ENCODE peak calls at places on chromosomes 13 and 19, in six cellular contexts. D is IMR-90, O is tibial nerve, S is Panc1, Q is cardiac muscle cell, Z is AG10803. F is an unnamed sample.

GRCh38 chr19:7926727-7927604 is 1.0 kb upstream of the CTXN1 start:
- DNase-seq in D (no peak), O (no peak), S (no peak), Q (no peak), Z (no peak), F (no peak)

GRCh38 chr13:39776439-39776838 is 121.0 kb downstream of the COG6 start:
- DNase-seq in D (peak), O (no peak), S (no peak), Q (peak), Z (peak), F (peak)

GRCh38 chr13:68369739-68370138 is 1139.6 kb upstream of the PCDH9 start:
- DNase-seq in D (no peak), O (no peak), S (no peak), Q (no peak), Z (no peak), F (peak)

GRCh38 chr13:48891586-48891985 is 84.1 kb upstream of the FNDC3A start:
- DNase-seq in D (peak), O (no peak), S (no peak), Q (peak), Z (peak), F (peak)

GRCh38 chr13:106520205-106521004 is 15.1 kb downstream of the EFNB2 start:
- DNase-seq in D (peak), O (no peak), S (no peak), Q (peak), Z (peak), F (peak)

GRCh38 chr13:93118081-93118615 is 108.5 kb upstream of the GPC6 start:
- DNase-seq in D (no peak), O (no peak), S (no peak), Q (peak), Z (no peak), F (no peak)

GRCh38 chr19:55616395-55616875 is 7.9 kb downstream of the ZNF784 start:
- DNase-seq in D (no peak), O (no peak), S (no peak), Q (no peak), Z (no peak), F (no peak)

GRCh38 chr19:5081441-5082161 is 112.7 kb downstream of the KDM4B start:
- DNase-seq in D (no peak), O (no peak), S (no peak), Q (no peak), Z (no peak), F (no peak)

GRCh38 chr19:35363001-35363590 is 4.8 kb downstream of the FFAR3 start:
- DNase-seq in D (no peak), O (no peak), S (no peak), Q (no peak), Z (no peak), F (no peak)

GRCh38 chr19:31214086-31214485 is 135.2 kb downstream of the TSHZ3 start:
- DNase-seq in D (peak), O (peak), S (peak), Q (peak), Z (peak), F (peak)

GRCh38 chr19:39236527-39236926 is 8.3 kb downstream of the IFNL3 start:
- DNase-seq in D (no peak), O (no peak), S (no peak), Q (no peak), Z (no peak), F (no peak)

GRCh38 chr13:96671073-96671472 is 323.2 kb downstream of the OXGR1 start:
- DNase-seq in D (no peak), O (no peak), S (no peak), Q (no peak), Z (peak), F (no peak)

GRCh38 chr19:12495002-12495802 is 10.6 kb upstream of the ZNF709 start:
- DNase-seq in D (peak), O (peak), S (peak), Q (peak), Z (peak), F (peak)
- TF ChIP-seq CTCF in D (peak), O (peak), S (peak), Q (peak), Z (peak), F (peak)

GRCh38 chr13:28136916-28137315 is 1.4 kb upstream of the PAN3 start:
- DNase-seq in D (no peak), O (no peak), S (no peak), Q (no peak), Z (no peak), F (no peak)

GRCh38 chr13:28128030-28128429 is 10.3 kb upstream of the PAN3 start:
- DNase-seq in D (no peak), O (no peak), S (no peak), Q (no peak), Z (no peak), F (no peak)

GRCh38 chr13:28128926-28129325 is 9.4 kb upstream of the PAN3 start:
- DNase-seq in D (no peak), O (no peak), S (no peak), Q (no peak), Z (no peak), F (no peak)

GRCh38 chr13:28129911-28130693 is 8.2 kb upstream of the PAN3 start:
- DNase-seq in D (peak), O (no peak), S (no peak), Q (peak), Z (no peak), F (no peak)

DNA sequence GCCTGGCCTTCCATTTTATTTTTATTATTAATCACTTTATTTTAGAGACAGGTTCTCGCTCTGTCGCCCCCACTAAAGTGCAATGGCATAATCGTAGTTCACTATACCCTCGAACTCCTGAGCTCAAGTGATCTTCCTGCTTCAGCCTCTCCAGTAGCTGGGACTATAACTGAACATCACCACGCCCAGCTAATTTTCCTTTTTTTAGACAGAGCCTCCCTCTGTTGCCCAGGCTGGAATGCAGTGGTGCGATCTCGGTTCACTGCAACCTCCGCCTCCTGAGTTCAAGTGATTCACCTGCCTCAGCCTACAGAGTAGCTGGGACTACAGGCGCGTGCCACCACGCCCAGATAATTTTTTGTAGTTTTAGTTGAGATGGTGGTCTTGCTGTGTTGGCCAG is 6.7 kb upstream of the PAN3 start:
- DNase-seq in D (no peak), O (no peak), S (no peak), Q (no peak), Z (no peak), F (no peak)
- H3K4me3 ChIP-seq in D (no peak), O (no peak), S (no peak), Q (no peak), Z (no peak), F (no peak)

GRCh38 chr19:3346677-3347353 is 19.6 kb upstream of the NFIC start:
- DNase-seq in D (no peak), O (peak), S (no peak), Q (peak), Z (peak), F (no peak)

GRCh38 chr19:3342246-3342645 is 24.1 kb upstream of the NFIC start:
- DNase-seq in D (no peak), O (no peak), S (no peak), Q (no peak), Z (no peak), F (no peak)

GRCh38 chr19:3344608-3345598 is 21.5 kb upstream of the NFIC start:
- DNase-seq in D (no peak), O (no peak), S (no peak), Q (no peak), Z (no peak), F (no peak)

GRCh38 chr19:3345850-3346460 is 20.4 kb upstream of the NFIC start:
- DNase-seq in D (no peak), O (no peak), S (no peak), Q (no peak), Z (no peak), F (no peak)

DNA sequence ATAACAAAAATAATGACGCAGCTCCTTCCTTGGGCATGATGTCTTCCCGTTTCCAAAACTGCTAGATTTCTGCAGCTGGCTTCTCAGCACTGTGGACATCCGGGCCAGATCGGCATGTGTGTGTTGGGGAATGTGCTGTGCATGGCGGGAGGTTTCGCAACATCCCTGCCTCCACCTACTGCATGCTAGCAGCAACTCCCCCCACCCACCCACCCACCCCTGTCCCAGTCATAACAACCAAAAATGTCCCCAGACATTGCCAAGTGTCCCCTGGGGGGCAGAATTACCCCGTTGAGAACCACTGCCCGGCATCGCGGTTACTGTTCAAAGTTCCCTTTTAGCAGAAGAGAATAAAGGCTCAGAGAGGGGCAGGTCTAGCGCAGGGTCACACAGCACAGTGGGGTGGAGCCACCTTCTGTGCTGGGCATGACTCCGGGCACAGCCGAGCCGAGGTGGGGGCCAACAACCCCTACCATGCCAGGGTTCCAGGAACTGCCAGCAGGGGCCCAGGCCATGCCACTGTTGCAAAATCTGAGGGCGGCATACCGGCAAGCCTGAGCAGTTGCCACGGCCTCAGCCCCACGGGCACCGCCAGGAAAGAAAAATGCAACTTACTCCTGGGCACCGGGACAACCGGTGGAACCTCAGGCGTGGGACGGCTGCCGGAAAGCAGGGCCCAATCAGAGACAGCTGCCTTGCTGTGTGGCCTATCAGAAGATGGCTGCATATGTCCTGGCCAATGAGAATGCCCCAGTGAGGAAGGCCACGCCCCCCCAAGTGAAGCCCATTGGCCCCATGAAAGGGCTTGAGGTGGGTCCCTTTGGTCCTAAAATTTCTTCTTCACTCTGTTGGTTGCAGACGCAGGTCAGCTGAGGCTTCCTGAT is 22.5 kb upstream of the NFIC start:
- DNase-seq in D (peak), O (peak), S (no peak), Q (peak), Z (peak), F (peak)
- TF ChIP-seq CTCF in D (no peak), O (peak), S (no peak), Q (no peak), Z (no peak), F (no peak)

DNA sequence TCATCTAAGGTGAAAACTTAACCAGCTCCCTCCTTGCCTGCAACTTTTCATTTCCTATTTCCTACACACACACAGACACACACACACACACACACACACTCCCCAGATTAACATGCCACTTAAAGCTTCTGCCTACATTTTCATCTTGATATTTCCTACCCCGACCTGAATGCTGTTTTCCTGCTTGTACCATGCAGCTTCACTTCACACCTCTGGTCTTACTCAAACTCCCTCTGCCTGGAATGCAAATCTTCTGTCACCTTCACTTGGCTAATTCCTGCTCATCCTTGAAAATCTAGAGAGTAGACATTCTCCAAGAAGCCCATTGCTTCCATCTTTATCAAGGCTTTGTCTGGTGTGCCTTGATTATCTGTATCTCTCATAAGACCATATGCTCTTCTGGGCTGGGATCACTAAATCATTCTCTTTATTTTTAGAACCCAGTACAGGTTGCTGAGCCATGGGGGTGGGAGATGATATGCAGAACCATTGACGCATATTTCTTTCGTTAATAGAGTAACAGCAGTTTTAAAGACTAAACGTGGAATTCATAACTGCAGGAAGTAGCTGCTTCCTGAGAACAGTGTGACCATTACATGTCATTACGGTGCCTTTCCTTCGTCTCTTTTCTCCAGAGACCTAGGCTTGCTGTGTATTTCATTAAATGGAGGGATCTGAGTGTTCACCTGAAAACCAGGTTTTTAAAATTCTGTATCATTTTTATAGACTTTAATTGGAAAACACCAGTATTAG is 37.7 kb downstream of the CNMD start:
- DNase-seq in D (no peak), O (no peak), S (no peak), Q (no peak), Z (no peak), F (no peak)
- H3K4me3 ChIP-seq in D (no peak), O (no peak), S (no peak), Q (no peak), Z (no peak), F (no peak)

GRCh38 chr19:17581211-17581874 is 25.9 kb downstream of the COLGALT1 start:
- DNase-seq in D (no peak), O (no peak), S (no peak), Q (no peak), Z (no peak), F (no peak)

GRCh38 chr19:17584132-17584531 is 28.7 kb downstream of the COLGALT1 start:
- DNase-seq in D (no peak), O (no peak), S (no peak), Q (no peak), Z (no peak), F (no peak)

GRCh38 chr19:17580470-17581000 is 25.1 kb downstream of the COLGALT1 start:
- DNase-seq in D (no peak), O (no peak), S (no peak), Q (no peak), Z (no peak), F (no peak)

GRCh38 chr19:17579523-17580244 is 24.2 kb downstream of the COLGALT1 start:
- DNase-seq in D (peak), O (peak), S (peak), Q (peak), Z (peak), F (peak)

GRCh38 chr19:17582613-17583012 is 27.2 kb downstream of the COLGALT1 start:
- DNase-seq in D (no peak), O (no peak), S (no peak), Q (no peak), Z (no peak), F (no peak)
- TF ChIP-seq CTCF in D (no peak), O (no peak), S (no peak), Q (no peak), Z (no peak), F (no peak)

GRCh38 chr19:50419022-50419579 is 363 bp downstream of the SPIB start:
- DNase-seq in D (no peak), O (no peak), S (no peak), Q (no peak), Z (no peak), F (no peak)
- H3K4me3 ChIP-seq in D (no peak), O (no peak), S (no peak), Q (peak), Z (no peak), F (no peak)

GRCh38 chr19:12656899-12657571 is 9.5 kb downstream of the MAN2B1 start:
- DNase-seq in D (no peak), O (no peak), S (no peak), Q (no peak), Z (no peak), F (no peak)
- TF ChIP-seq CTCF in D (no peak), O (no peak), S (no peak), Q (peak), Z (no peak), F (peak)

GRCh38 chr19:18097217-18097992 is at the start of gene MAST3:
- DNase-seq in D (peak), O (peak), S (no peak), Q (peak), Z (peak), F (peak)

GRCh38 chr19:18097993-18098890 is 664 bp downstream of the MAST3 start:
- DNase-seq in D (no peak), O (no peak), S (no peak), Q (no peak), Z (no peak), F (no peak)

GRCh38 chr19:18099623-18099995 is 2.0 kb downstream of the MAST3 start:
- DNase-seq in D (no peak), O (no peak), S (no peak), Q (no peak), Z (no peak), F (no peak)

GRCh38 chr19:18100710-18101109 is 3.1 kb downstream of the MAST3 start:
- DNase-seq in D (no peak), O (no peak), S (no peak), Q (no peak), Z (no peak), F (no peak)

GRCh38 chr19:18098891-18099622 is 1.5 kb downstream of the MAST3 start:
- DNase-seq in D (no peak), O (no peak), S (no peak), Q (no peak), Z (no peak), F (no peak)
- H3K4me3 ChIP-seq in D (no peak), O (no peak), S (peak), Q (no peak), Z (no peak), F (no peak)

DNA sequence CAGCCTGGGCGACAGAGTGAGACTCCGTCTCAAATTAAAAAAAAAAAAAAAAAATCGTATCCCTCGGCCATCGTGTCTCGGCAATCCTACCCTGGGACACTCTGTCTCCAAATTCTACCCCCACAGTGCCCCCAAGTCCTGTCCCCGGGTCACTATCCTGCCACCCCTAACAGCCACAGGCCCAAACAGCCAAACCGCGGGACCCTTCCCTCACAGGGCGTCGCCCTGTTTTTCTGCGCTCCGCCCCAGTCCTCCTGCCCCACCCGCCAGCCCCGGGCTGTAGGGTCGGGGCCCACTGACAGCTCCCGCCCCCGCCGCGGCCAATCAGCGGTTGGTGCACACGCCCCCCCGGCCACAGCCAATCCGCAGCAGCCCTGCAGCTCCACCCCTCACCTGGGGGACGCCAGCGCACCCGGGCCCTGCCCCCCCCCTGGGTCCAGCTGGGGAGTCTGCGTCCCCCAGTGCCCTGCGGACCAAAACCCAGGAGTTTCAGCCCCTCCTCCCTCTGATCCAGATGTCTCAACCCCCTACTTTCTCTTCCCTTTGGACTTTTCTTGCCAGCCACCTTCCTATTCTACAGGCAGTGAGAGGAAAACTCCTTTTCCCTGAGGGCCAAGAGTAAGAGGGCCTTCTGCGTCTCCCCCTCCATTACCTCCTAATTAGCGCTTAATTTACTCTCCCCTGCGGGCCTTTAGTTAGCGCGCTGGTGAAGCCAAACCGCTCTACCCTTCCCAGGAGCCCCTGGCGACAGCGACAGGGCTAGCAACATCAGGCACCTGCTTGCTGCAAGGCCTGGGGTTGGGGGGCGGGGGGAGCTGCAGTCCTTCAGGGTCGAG is 1.5 kb upstream of the BCAT2 start:
- DNase-seq in D (peak), O (peak), S (no peak), Q (peak), Z (peak), F (peak)
- TF ChIP-seq CTCF in D (no peak), O (no peak), S (no peak), Q (no peak), Z (no peak), F (no peak)

GRCh38 chr13:34914416-34914815 is 27.7 kb upstream of the NBEA start:
- DNase-seq in D (no peak), O (no peak), S (no peak), Q (peak), Z (no peak), F (no peak)
- H3K4me3 ChIP-seq in D (no peak), O (no peak), S (no peak), Q (no peak), Z (no peak), F (no peak)